ENCODE peak calls at places on chromosome 14, in seven cellular contexts. V is bronchial epithelial cell, M is IMR-90, P is tibial artery, N is fibroblast of mammary gland, H is endodermal cell, F is GM23338. G is an unnamed sample.
A peak's percentile ranks its signal among the peaks of the same experiment; 100 is the strongest.

GRCh38 chr14:72444701-72445100 is 449.2 kb downstream of the DPF3 start:
- DNase-seq in H (no peak), P (no peak), F (no peak), V (peak; percentile 12), N (peak; percentile 7), M (peak; percentile 13), G (no peak)

GRCh38 chr14:37588956-37589737 is 5.9 kb downstream of the FOXA1 start:
- DNase-seq in P (no peak), N (no peak), M (no peak), H (peak; percentile 61), F (peak; percentile 51), V (peak; percentile 63), G (no peak)

GRCh38 chr14:72810201-72810600 is 83.7 kb downstream of the DPF3 start:
- DNase-seq in F (no peak), M (no peak), P (no peak), H (no peak), N (no peak), V (peak; percentile 5), G (no peak)

GRCh38 chr14:94153750-94154350 is 20.3 kb upstream of the PPP4R4 start:
- DNase-seq in M (no peak), F (no peak), P (no peak), V (no peak), H (no peak), N (no peak), G (no peak)

GRCh38 chr14:79196216-79196615 is 1015.1 kb downstream of the DIO2 start:
- DNase-seq in M (no peak), F (no peak), P (no peak), H (no peak), V (no peak), N (no peak), G (no peak)

GRCh38 chr14:53715390-53715730 is 241.3 kb downstream of the BMP4 start:
- DNase-seq in M (peak; percentile 28), N (peak; percentile 41), H (no peak), F (no peak), P (peak; percentile 21), V (peak; percentile 72), G (peak; percentile 40)

GRCh38 chr14:34496007-34496678 is 34.1 kb upstream of the SPTSSA start:
- DNase-seq in N (no peak), M (no peak), H (no peak), V (no peak), F (no peak), P (peak; percentile 52), G (peak; percentile 31)

GRCh38 chr14:73778736-73779135 is 64.6 kb upstream of the PNMA1 start:
- DNase-seq in P (no peak), M (no peak), V (no peak), F (no peak), H (no peak), N (no peak), G (no peak)

GRCh38 chr14:58331111-58331510 is 32.8 kb downstream of the ARID4A start:
- DNase-seq in F (peak; percentile 76), P (peak; percentile 80), N (peak; percentile 98), M (peak; percentile 99), H (peak; percentile 63), V (peak; percentile 75), G (peak; percentile 93)

GRCh38 chr14:53591816-53592215 is 364.8 kb downstream of the BMP4 start:
- DNase-seq in P (no peak), N (peak; percentile 10), M (peak; percentile 4), V (peak; percentile 25), F (no peak), H (no peak), G (peak; percentile 2)

GRCh38 chr14:68894802-68895201 is 84.3 kb downstream of the ACTN1 start:
- DNase-seq in V (peak; percentile 76), N (peak; percentile 81), H (no peak), F (no peak), M (peak; percentile 76), P (no peak), G (no peak)

GRCh38 chr14:102212845-102213244 is 73.1 kb downstream of the WDR20 start:
- DNase-seq in M (no peak), V (no peak), P (no peak), H (no peak), F (no peak), N (no peak), G (no peak)

GRCh38 chr14:96279564-96279963 is 23.6 kb downstream of the BDKRB1 start:
- DNase-seq in P (no peak), V (no peak), F (no peak), M (no peak), N (no peak), H (no peak), G (peak; percentile 29)

GRCh38 chr14:99129998-99130397 is 142.0 kb downstream of the BCL11B start:
- DNase-seq in H (peak; percentile 6), V (no peak), M (no peak), P (no peak), N (no peak), F (no peak), G (no peak)

GRCh38 chr14:57383125-57383524 is 7.3 kb upstream of the NAA30 start:
- DNase-seq in H (no peak), M (no peak), P (no peak), N (no peak), V (no peak), F (peak; percentile 28), G (no peak)

GRCh38 chr14:53550776-53551175 is 397.7 kb upstream of the DDHD1 start:
- DNase-seq in N (no peak), F (no peak), P (no peak), V (no peak), H (no peak), M (no peak), G (no peak)

GRCh38 chr14:29858299-29858698 is 69.3 kb downstream of the PRKD1 start:
- DNase-seq in V (no peak), H (no peak), M (no peak), F (no peak), P (no peak), N (no peak), G (no peak)

GRCh38 chr14:64979336-64980074 is 7.2 kb upstream of the FNTB start:
- DNase-seq in H (no peak), F (peak; percentile 28), N (peak; percentile 43), P (no peak), V (no peak), M (peak; percentile 77), G (peak; percentile 34)

GRCh38 chr14:96748371-96748770 is 48.8 kb upstream of the VRK1 start:
- DNase-seq in N (no peak), V (peak; percentile 5), F (no peak), H (no peak), M (no peak), P (no peak), G (no peak)

GRCh38 chr14:106276326-106277267 is 750.2 kb downstream of the TMEM121 start:
- DNase-seq in N (no peak), F (no peak), H (no peak), P (no peak), V (no peak), M (no peak), G (no peak)

GRCh38 chr14:105737504-105738246 is 211.3 kb downstream of the TMEM121 start:
- DNase-seq in H (no peak), P (no peak), V (no peak), F (no peak), N (no peak), M (no peak), G (no peak)

DNA sequence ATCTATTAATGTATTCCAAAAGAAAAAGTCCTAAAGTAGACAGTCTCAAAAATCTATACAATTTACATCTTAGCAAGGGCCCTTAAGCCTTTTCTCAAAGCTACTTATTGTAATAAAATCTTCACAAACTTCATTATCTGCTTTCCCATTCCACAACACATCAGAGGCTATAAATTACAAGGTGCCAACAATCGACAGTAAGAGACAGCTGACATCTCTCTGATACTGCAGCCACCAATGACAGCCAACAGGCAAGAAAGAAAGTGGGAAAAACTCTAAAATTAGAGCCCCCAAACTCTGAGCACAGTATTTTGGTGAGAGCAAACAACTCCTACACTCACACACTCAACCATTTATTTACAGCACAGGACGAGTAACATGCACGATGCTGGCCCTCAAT is 2.2 kb downstream of the ANGEL1 start:
- DNase-seq in M (no peak), N (no peak), V (no peak), F (no peak), P (no peak), H (no peak), G (no peak)
- H3K4me3 ChIP-seq in M (no peak overlapping the region), N (no peak overlapping the region), V (no peak overlapping the region), F (no peak overlapping the region), P (peak overlapping the region; percentile 98), H (peak overlapping the region; percentile 90), G (peak overlapping the region; percentile 28)

GRCh38 chr14:22838631-22839041 is 2.3 kb downstream of the MMP14 start:
- DNase-seq in V (peak; percentile 44), M (peak; percentile 66), F (no peak), P (no peak), H (no peak), N (peak; percentile 84), G (peak; percentile 83)

GRCh38 chr14:22839159-22839779 is 2.9 kb downstream of the MMP14 start:
- DNase-seq in H (no peak), N (peak; percentile 86), V (peak; percentile 90), P (peak; percentile 85), F (no peak), M (peak; percentile 54), G (peak; percentile 60)

GRCh38 chr14:22837059-22837749 is 819 bp downstream of the MMP14 start:
- DNase-seq in M (peak; percentile 63), N (peak; percentile 45), V (no peak), F (peak; percentile 73), H (peak; percentile 80), P (peak; percentile 59), G (peak; percentile 63)

GRCh38 chr14:22836301-22837058 is at the start of gene MMP14:
- DNase-seq in P (peak; percentile 93), M (peak; percentile 89), F (peak; percentile 80), V (peak; percentile 50), N (peak; percentile 92), H (peak; percentile 87), G (peak; percentile 91)

DNA sequence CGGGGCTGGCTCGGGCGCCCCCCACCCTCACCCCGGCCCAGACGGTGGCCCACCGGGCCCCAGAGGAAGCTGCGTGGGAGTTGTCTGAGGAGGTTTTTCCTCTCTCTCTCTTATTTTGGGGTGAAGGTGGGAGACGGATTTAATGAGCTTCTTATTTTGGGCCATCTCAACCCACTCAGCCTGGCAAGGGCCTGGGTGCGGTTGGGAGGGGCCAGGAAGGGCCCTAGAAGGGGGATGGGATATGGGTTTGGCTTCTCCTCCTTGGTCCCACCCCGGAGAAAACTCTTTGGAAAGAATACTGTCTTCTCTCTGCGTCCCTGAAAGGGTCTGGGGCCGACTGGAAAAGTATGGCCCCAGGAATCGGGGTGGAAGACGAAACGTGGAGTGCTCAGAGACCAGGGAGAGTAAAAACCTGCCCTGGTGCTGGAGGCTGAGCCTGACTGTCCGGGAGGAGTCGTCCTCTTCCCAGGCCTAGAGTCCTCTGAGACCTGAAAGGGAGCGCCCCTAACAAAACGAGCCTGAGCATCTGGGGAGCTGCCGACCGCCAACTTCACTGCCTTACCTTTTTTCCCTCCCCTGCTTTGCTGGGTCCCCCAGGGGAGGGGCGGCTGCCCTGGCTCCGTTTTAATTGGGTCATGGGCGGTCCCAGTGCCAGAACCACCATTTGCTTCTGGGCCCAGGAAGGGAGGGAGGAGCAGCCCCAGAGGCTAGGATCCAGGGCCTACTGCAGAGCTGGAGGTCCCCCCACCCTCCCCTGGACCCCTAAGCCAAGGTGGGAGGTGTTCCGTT is 1.6 kb downstream of the MMP14 start:
- DNase-seq in P (peak; percentile 86), F (peak; percentile 71), M (peak; percentile 33), H (peak; percentile 78), N (peak; percentile 63), V (peak; percentile 46), G (peak; percentile 60)
- TF ChIP-seq CTCF in P (no peak), F (no peak), M (peak; percentile 11), H (no peak), N (no peak), V (no peak), G (peak; percentile 5)

GRCh38 chr14:92939699-92940098 is 16.7 kb downstream of the CHGA start:
- DNase-seq in V (peak; percentile 42), H (no peak), F (no peak), M (no peak), N (no peak), P (no peak), G (no peak)
- H3K4me3 ChIP-seq in V (no peak overlapping the region), H (no peak overlapping the region), F (no peak overlapping the region), M (no peak overlapping the region), N (no peak overlapping the region), P (no peak overlapping the region), G (no peak overlapping the region)

GRCh38 chr14:70086685-70087379 is 101.9 kb downstream of the SLC8A3 start:
- DNase-seq in N (peak; percentile 56), P (no peak), M (peak; percentile 54), F (peak; percentile 74), V (peak; percentile 48), H (peak; percentile 72), G (peak; percentile 47)
- TF ChIP-seq CTCF in N (peak; percentile 73), P (no peak), M (peak; percentile 61), F (peak; percentile 81), V (peak; percentile 73), H (peak; percentile 85), G (peak; percentile 59)

G was measured in AG10803.